ENCODE peak calls at places on chromosomes 7 and 10, in five cellular contexts. M is body of pancreas, F is cardiac fibroblast, H is OCI-LY7, G is H1. N is an unnamed sample.

GRCh38 chr10:123557366-123558108 is 108.6 kb upstream of the GPR26 start:
- DNase-seq in M (no peak), F (no peak), H (no peak), G (peak), N (no peak)

GRCh38 chr7:4880218-4880617 is 3.3 kb downstream of the RADIL start:
- DNase-seq in M (no peak), F (no peak), H (no peak), G (no peak), N (no peak)

GRCh38 chr7:156017916-156018700 is 205.8 kb upstream of the SHH start:
- DNase-seq in M (no peak), F (no peak), H (no peak), G (peak), N (no peak)

GRCh38 chr10:26221571-26221970 is 5.0 kb downstream of the GAD2 start:
- DNase-seq in M (no peak), F (no peak), H (no peak), G (no peak), N (no peak)

GRCh38 chr10:73843254-73843653 is 31.1 kb downstream of the CAMK2G start:
- DNase-seq in M (no peak), F (no peak), H (no peak), G (no peak), N (no peak)

GRCh38 chr10:122373713-122374112 is 795 bp upstream of the PLEKHA1 start:
- DNase-seq in M (peak), F (peak), H (no peak), G (no peak), N (no peak)

GRCh38 chr7:94445696-94446194 is 51.0 kb downstream of the COL1A2 start:
- DNase-seq in M (no peak), F (no peak), H (no peak), G (no peak), N (no peak)

GRCh38 chr10:118799779-118800178 is 45.0 kb upstream of the CACUL1 start:
- DNase-seq in M (no peak), F (peak), H (no peak), G (no peak), N (no peak)

GRCh38 chr10:7090529-7090928 is 320.3 kb downstream of the SFMBT2 start:
- DNase-seq in M (no peak), F (no peak), H (no peak), G (no peak), N (no peak)

GRCh38 chr7:1709900-1710299 is 39.8 kb downstream of the ELFN1 start:
- DNase-seq in M (no peak), F (no peak), H (no peak), G (no peak), N (no peak)

GRCh38 chr10:28367419-28367818 is 64.6 kb upstream of the MPP7 start:
- DNase-seq in M (no peak), F (no peak), H (no peak), G (no peak), N (no peak)
- H3K4me3 ChIP-seq in M (no peak), F (no peak), H (peak), G (no peak), N (no peak)

GRCh38 chr10:63005246-63005645 is 127.9 kb upstream of the NRBF2 start:
- DNase-seq in M (no peak), F (peak), H (no peak), G (no peak), N (peak)

GRCh38 chr10:63008491-63008890 is 124.6 kb upstream of the NRBF2 start:
- DNase-seq in M (no peak), F (peak), H (no peak), G (no peak), N (no peak)

GRCh38 chr10:63007112-63007511 is 126.0 kb upstream of the NRBF2 start:
- DNase-seq in M (no peak), F (no peak), H (no peak), G (no peak), N (no peak)

DNA sequence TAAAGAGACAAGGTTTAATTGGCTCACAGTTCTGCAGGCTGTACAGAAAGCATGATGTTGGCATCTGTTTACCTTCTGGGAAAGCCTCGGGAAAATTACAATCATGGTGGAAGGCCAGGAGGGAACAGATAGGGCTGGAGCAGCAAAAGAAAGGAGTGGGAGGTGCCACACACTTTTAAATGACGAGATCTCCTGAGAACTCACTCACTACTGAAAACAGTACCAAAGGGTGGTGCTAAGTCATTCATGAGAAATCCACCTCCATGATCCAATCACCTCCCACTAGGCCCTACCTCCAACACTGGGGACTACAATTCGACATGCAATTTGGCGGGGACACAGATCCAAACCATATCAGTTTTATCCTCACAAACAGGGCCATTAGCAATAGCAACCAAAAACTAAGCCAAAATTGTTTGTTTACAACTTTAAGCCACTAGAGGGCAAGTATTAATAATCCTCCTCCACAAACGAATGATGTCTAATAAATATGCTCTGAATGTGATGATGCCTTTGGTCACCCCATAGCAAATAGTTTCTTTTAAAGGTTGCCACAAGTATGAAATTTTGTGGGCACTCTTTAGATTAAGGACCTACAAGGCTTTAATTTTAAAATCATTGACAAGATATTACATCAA is 129.2 kb upstream of the NRBF2 start:
- DNase-seq in M (no peak), F (no peak), H (peak), G (no peak), N (peak)
- TF ChIP-seq CTCF in M (no peak), F (peak), H (peak), G (no peak), N (peak)

GRCh38 chr10:27643296-27643695 is 102.3 kb downstream of the MKX start:
- DNase-seq in M (no peak), F (no peak), H (no peak), G (no peak), N (no peak)
- H3K4me3 ChIP-seq in M (no peak), F (no peak), H (no peak), G (no peak), N (no peak)

GRCh38 chr7:55307123-55307916 is 57.8 kb upstream of the LANCL2 start:
- DNase-seq in M (no peak), F (no peak), H (no peak), G (no peak), N (no peak)
- TF ChIP-seq CTCF in M (no peak), F (no peak), H (no peak), G (peak), N (no peak)

GRCh38 chr10:68831961-68832455 is 4.7 kb downstream of the STOX1 start:
- DNase-seq in M (no peak), F (no peak), H (no peak), G (no peak), N (no peak)

GRCh38 chr10:68828833-68829232 is 1.5 kb downstream of the STOX1 start:
- DNase-seq in M (no peak), F (no peak), H (no peak), G (no peak), N (no peak)

GRCh38 chr10:68829952-68830351 is 2.6 kb downstream of the STOX1 start:
- DNase-seq in M (no peak), F (no peak), H (no peak), G (no peak), N (no peak)

GRCh38 chr10:68829494-68829893 is 2.2 kb downstream of the STOX1 start:
- DNase-seq in M (no peak), F (no peak), H (no peak), G (no peak), N (no peak)

DNA sequence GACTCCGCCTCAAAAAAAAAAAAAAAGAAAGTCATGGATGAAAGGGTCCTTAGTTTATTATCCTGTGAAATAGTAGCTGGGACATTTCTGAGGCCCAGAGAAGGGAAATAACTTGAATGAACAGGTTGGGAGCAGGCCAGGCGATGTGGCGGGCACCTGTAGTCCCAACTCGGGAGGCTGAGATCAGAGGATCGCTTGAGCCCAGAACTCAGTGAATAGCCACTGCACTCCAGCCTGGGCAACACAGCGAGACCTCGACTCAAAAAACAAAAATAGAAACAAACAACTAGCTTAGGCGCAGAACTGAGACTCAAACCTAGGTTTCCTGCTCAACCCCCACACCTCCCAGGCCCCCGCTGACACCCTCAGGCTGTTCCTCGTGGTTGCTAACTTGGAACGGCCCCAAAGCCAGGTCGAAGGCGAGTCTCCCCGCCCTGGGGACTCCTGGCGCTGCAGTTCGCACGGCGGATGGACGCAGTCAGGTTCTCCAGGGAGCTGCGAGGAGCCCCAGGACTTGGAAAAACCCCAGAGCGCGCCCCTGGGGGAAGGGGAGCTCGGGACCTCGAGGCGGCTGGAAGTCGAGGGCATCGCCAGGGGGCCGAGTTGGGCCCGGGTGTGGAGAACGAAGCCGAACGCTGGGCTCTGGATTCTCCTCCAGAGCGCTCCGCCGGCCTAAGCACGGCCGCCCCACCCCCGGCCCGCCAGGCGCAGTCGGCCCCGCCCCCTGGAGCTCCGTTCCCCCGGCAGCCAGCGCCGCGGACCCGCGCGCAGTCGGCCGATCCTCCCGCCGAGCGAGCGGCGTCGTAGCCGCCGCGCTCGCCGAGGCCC is at the start of gene STOX1:
- DNase-seq in M (peak), F (peak), H (peak), G (peak), N (peak)
- H3K4me3 ChIP-seq in M (peak), F (peak), H (peak), G (peak), N (peak)

GRCh38 chr10:31171402-31172120 is 139.9 kb upstream of the ZNF438 start:
- DNase-seq in M (no peak), F (no peak), H (no peak), G (no peak), N (no peak)

DNA sequence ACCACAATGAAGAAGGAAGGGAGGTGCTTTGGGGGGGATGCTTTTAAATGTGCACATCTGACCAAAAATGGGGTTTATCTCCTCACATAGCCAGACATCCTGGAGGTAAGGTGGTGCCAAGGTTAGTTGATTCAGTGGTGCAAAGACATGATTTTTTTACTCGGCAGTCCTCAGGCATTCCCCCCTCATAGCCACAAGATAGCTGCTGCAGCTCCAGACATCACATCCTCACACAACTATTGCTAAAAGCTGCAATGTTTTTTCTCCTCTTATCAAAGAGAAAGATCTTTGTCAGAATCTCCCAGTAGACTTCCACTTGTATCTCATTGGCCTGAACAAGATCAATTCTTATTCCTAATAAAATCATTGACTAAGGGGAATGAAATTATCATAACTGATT is 141.3 kb upstream of the ZNF438 start:
- DNase-seq in M (no peak), F (no peak), H (no peak), G (no peak), N (no peak)
- TF ChIP-seq CTCF in M (no peak), F (no peak), H (no peak), G (no peak), N (no peak)

GRCh38 chr10:132139526-132139925 is 47.2 kb upstream of the DPYSL4 start:
- DNase-seq in M (no peak), F (no peak), H (no peak), G (no peak), N (no peak)

GRCh38 chr10:132136689-132137088 is 50.1 kb upstream of the DPYSL4 start:
- DNase-seq in M (no peak), F (no peak), H (no peak), G (no peak), N (no peak)

GRCh38 chr10:132138596-132138995 is 48.2 kb upstream of the DPYSL4 start:
- DNase-seq in M (no peak), F (no peak), H (no peak), G (no peak), N (no peak)

GRCh38 chr10:132137111-132138072 is 49.4 kb upstream of the DPYSL4 start:
- DNase-seq in M (no peak), F (no peak), H (no peak), G (no peak), N (no peak)

GRCh38 chr10:132138133-132138532 is 48.6 kb upstream of the DPYSL4 start:
- DNase-seq in M (no peak), F (no peak), H (no peak), G (no peak), N (no peak)
- H3K4me3 ChIP-seq in M (no peak), F (no peak), H (no peak), G (no peak), N (no peak)

DNA sequence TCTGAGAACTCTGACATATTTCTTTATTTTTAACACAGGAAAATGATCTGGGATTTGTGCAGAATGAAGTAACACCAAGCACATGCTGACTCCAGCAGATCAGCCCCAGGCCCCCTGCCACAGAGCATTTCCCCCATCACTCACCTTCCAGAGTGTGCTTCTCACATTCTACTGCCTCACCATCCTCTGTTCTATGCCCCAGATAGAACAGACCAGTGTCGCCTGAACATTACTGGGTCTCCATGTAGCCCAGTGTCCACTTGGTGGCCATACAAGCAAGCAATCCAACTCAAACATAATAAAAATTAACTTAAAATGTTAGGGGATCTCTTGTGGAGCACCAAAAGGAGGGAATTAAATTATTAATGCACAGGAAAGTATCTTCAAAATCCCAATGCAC is 58.8 kb downstream of the SORBS1 start:
- DNase-seq in M (no peak), F (no peak), H (no peak), G (no peak), N (no peak)
- TF ChIP-seq CTCF in M (no peak), F (no peak), H (no peak), G (no peak), N (no peak)

GRCh38 chr7:54354436-54354835 is 187.7 kb upstream of the VSTM2A start:
- DNase-seq in M (no peak), F (no peak), H (no peak), G (no peak), N (no peak)
- H3K4me3 ChIP-seq in M (no peak), F (no peak), H (no peak), G (no peak), N (no peak)